ENCODE peak calls at places on chromosomes 2 and 18, in eight cellular contexts. B is heart left ventricle, E is GM23338, W is K562, X is pancreas, P is AG04450, J is uterus, H is colonic mucosa. R is an unnamed sample.

GRCh38 chr2:65920659-65921058 is 488.3 kb upstream of the SPRED2 start:
- DNase-seq in P (no peak), B (no peak), H (no peak), W (no peak), J (no peak), E (no peak), X (no peak), R (no peak)

GRCh38 chr18:36309436-36310391 is 12.2 kb downstream of the FHOD3 start:
- DNase-seq in P (peak), E (no peak), W (no peak), H (no peak), B (no peak), J (no peak), X (peak), R (no peak)

GRCh38 chr2:11343626-11344341 is 652 bp downstream of the ROCK2 start:
- DNase-seq in E (peak), W (peak), B (peak), X (peak), P (no peak), J (peak), H (peak), R (peak)

GRCh38 chr2:42712934-42713333 is 51.0 kb downstream of the OXER1 start:
- DNase-seq in B (no peak), E (peak), P (no peak), H (no peak), J (no peak), X (no peak), W (no peak), R (no peak)

GRCh38 chr2:20186855-20187187 is 38.1 kb downstream of the SDC1 start:
- DNase-seq in B (no peak), E (no peak), J (no peak), P (no peak), X (no peak), W (no peak), H (no peak), R (no peak)

GRCh38 chr2:42568431-42569115 is at the start of gene MTA3:
- DNase-seq in H (peak), W (peak), P (no peak), E (peak), X (peak), B (peak), J (peak), R (peak)

GRCh38 chr18:47931707-47932103 is 1.2 kb upstream of the SMAD2 start:
- DNase-seq in X (no peak), W (peak), E (peak), P (no peak), J (peak), H (peak), B (peak), R (no peak)

GRCh38 chr2:231223458-231223970 is 25.1 kb downstream of the ARMC9 start:
- DNase-seq in B (no peak), E (no peak), H (no peak), P (peak), W (no peak), J (no peak), X (no peak), R (no peak)

GRCh38 chr18:13380671-13381070 is 162.1 kb downstream of the LDLRAD4 start:
- DNase-seq in X (no peak), P (no peak), B (no peak), H (no peak), E (no peak), W (no peak), J (no peak), R (no peak)

GRCh38 chr18:23231340-23232021 is 96.2 kb downstream of the CABLES1 start:
- DNase-seq in P (peak), H (peak), J (peak), X (peak), W (no peak), B (peak), E (no peak), R (no peak)

GRCh38 chr18:76348267-76349066 is 146.6 kb downstream of the ZNF516 start:
- DNase-seq in H (no peak), X (no peak), P (no peak), J (no peak), W (no peak), B (no peak), E (no peak), R (no peak)

GRCh38 chr2:40300391-40300790 is 151.5 kb downstream of the SLC8A1 start:
- DNase-seq in P (no peak), J (no peak), W (no peak), B (no peak), X (no peak), H (no peak), E (no peak), R (no peak)

GRCh38 chr2:3126171-3126685 is 251.4 kb downstream of the EIPR1 start:
- DNase-seq in B (no peak), H (no peak), E (no peak), W (no peak), X (no peak), P (no peak), J (no peak), R (no peak)

GRCh38 chr2:161556440-161556839 is 67.8 kb upstream of the SLC4A10 start:
- DNase-seq in B (no peak), E (no peak), J (no peak), P (no peak), H (no peak), W (no peak), X (no peak), R (no peak)

GRCh38 chr2:97781981-97782380 is 68.6 kb downstream of the ZAP70 start:
- DNase-seq in E (no peak), X (no peak), P (no peak), W (no peak), J (no peak), H (peak), B (no peak), R (no peak)

GRCh38 chr18:6521804-6522418 is 107.2 kb upstream of the L3MBTL4 start:
- DNase-seq in J (no peak), H (peak), E (peak), P (peak), B (no peak), W (peak), X (no peak), R (no peak)

GRCh38 chr2:38601061-38601460 is 1.7 kb downstream of the HNRNPLL start:
- DNase-seq in P (no peak), B (no peak), H (no peak), J (no peak), X (no peak), W (no peak), E (no peak), R (no peak)

GRCh38 chr2:88857274-88857741 is 165.8 kb downstream of the RPIA start:
- DNase-seq in E (no peak), P (no peak), W (no peak), H (peak), X (no peak), J (no peak), B (no peak), R (no peak)

GRCh38 chr18:52160652-52161051 is 179.3 kb upstream of the DCC start:
- DNase-seq in W (no peak), J (no peak), X (no peak), P (no peak), B (no peak), E (peak), H (no peak), R (no peak)

GRCh38 chr2:3780477-3781402 is 77.4 kb downstream of the DCDC2C start:
- DNase-seq in W (peak), E (peak), H (peak), P (no peak), X (peak), B (peak), J (peak), R (no peak)

DNA sequence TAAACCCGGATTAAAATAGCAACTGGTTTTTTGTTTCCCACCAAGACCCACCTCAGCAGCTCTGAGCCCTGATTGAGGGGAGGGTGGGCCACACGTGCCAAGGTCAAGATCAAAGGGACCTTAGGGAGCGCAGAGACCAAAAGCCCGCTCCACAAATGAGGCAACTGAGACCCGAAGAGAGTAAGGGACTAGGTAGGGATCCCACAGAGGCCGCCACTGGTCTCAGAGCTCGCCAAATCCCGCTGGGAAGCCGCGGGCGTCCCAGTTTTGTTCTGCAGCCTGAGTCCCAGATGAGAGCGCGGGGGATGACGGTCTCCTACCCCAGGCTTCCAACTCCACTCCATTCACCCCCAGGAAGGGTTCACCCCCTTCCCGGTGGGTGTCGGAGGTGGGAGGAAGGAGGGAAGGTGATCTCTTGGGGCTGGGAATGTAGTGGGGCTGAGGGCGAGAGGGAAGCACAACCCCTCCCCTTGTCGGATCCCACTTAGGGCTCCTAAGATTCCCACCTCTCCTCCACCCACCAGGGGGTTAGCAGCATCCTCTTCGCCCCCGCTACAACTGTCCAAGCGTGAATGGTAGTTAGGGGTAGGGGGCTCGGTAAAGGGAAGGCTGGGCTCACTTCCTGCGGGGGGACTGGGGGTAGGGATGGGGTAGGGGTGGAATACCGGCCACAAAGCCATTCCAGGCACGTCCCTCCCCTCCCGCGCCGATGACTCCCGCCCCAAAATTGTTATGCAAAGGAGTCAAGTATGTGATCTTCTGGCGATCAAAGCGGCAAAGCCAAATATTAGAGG is 7.3 kb upstream of the EN1 start:
- DNase-seq in P (no peak), H (no peak), J (no peak), E (peak), W (no peak), B (no peak), X (no peak), R (no peak)
- H3K4me3 ChIP-seq in P (no peak), H (no peak), J (no peak), E (peak), W (no peak), B (no peak), X (no peak), R (no peak)

GRCh38 chr2:46569766-46570165 is 90.4 kb downstream of the TMEM247 start:
- DNase-seq in X (no peak), H (no peak), W (no peak), B (no peak), E (no peak), J (no peak), P (no peak), R (no peak)

GRCh38 chr2:46578966-46579365 is 99.6 kb downstream of the TMEM247 start:
- DNase-seq in E (no peak), H (no peak), X (no peak), P (no peak), J (no peak), W (no peak), B (no peak), R (no peak)

GRCh38 chr2:46575467-46575866 is 96.1 kb downstream of the TMEM247 start:
- DNase-seq in J (no peak), P (no peak), H (no peak), B (no peak), X (no peak), E (no peak), W (no peak), R (no peak)

GRCh38 chr2:46570396-46570795 is 91.0 kb downstream of the TMEM247 start:
- DNase-seq in J (no peak), B (no peak), W (no peak), H (no peak), E (no peak), P (no peak), X (no peak), R (no peak)

GRCh38 chr2:46574457-46575354 is 95.3 kb downstream of the TMEM247 start:
- DNase-seq in W (no peak), H (no peak), B (no peak), P (no peak), E (no peak), X (no peak), J (no peak), R (no peak)
- H3K4me3 ChIP-seq in W (no peak), H (no peak), B (no peak), P (no peak), E (no peak), X (no peak), J (no peak), R (no peak)

GRCh38 chr2:238847432-238847801 is 468 bp upstream of the TWIST2 start:
- DNase-seq in B (no peak), J (no peak), P (no peak), H (no peak), E (peak), X (no peak), W (no peak), R (no peak)

GRCh38 chr2:238848941-238849853 is 1.3 kb downstream of the TWIST2 start:
- DNase-seq in B (no peak), W (no peak), E (peak), X (no peak), P (no peak), H (no peak), J (no peak), R (no peak)

GRCh38 chr2:238848566-238848940 is 668 bp downstream of the TWIST2 start:
- DNase-seq in W (no peak), H (no peak), B (no peak), P (no peak), J (no peak), E (peak), X (no peak), R (no peak)

GRCh38 chr2:238846503-238847431 is 1.1 kb upstream of the TWIST2 start:
- DNase-seq in J (peak), W (no peak), P (no peak), H (no peak), B (no peak), X (no peak), E (peak), R (no peak)

GRCh38 chr2:238847841-238848565 is at the start of gene TWIST2:
- DNase-seq in H (peak), X (no peak), J (peak), P (peak), E (peak), B (peak), W (no peak), R (no peak)
- H3K4me3 ChIP-seq in H (peak), X (peak), J (peak), P (peak), E (peak), B (peak), W (no peak), R (peak)

GRCh38 chr18:27491772-27492171 is 306.7 kb upstream of the CHST9 start:
- DNase-seq in E (peak), P (no peak), J (no peak), H (no peak), B (no peak), W (no peak), X (no peak), R (no peak)

GRCh38 chr18:27493182-27493581 is 308.1 kb upstream of the CHST9 start:
- DNase-seq in W (no peak), B (no peak), E (no peak), P (no peak), X (no peak), H (no peak), J (no peak), R (no peak)
- H3K4me3 ChIP-seq in W (no peak), B (no peak), E (no peak), P (no peak), X (no peak), H (no peak), J (no peak), R (no peak)

DNA sequence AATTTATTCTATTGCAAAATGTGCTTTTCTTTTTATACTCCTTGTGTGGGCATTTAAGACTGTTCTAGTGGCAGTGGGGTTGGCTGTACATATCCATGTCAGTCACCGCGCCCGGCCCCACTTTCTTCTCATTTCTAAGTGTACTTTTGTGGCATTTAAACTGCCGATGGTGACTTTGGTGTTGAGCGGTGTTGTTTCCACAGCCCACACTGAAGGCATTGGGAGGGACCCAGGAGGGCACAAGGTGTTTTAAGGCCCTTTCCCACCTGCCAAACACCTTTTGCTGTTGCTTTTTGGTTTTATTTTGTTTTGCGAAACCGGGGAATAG is 369.7 kb downstream of the MTX2 start:
- DNase-seq in B (no peak), P (no peak), J (peak), E (no peak), H (no peak), X (no peak), W (no peak), R (no peak)
- H3K4me3 ChIP-seq in B (no peak), P (no peak), J (no peak), E (peak), H (no peak), X (no peak), W (no peak), R (no peak)

DNA sequence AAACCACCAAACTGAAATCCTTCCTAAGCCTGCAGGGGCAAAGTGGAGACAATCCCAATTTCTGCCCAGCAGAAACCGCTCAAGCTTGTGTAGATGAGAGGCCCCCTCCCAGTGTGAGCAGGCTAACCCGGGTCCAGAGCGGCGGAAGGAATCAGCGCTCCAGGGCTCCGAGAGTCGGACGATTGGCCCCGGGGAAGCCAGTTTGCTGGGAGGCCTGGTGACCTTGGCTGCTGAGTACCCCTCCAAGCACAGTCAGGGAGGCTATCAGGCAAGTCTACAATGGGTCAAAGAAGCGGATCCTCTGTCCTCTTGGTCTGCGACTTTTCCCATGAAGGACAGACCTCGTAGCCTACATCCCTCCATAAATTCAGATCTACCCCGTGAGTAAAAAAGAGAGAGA is 16.8 kb upstream of the EN1 start:
- DNase-seq in B (no peak), X (no peak), E (no peak), H (no peak), J (no peak), P (no peak), W (no peak), R (no peak)
- H3K4me3 ChIP-seq in B (no peak), X (no peak), E (no peak), H (no peak), J (no peak), P (no peak), W (no peak), R (no peak)